ENCODE peak calls at places on chromosomes 13 and 19, in five cellular contexts. One of them, this sample, is unnamed.

GRCh38 chr19:18364826-18365528 is 21.0 kb upstream of the GDF15 start:
- DNase-seq in mesenchymal stem cell: peak
- DNase-seq in H9: no peak
- DNase-seq in trophoblast cell: peak
- DNase-seq in H1: no peak
- DNase-seq in this sample: no peak

GRCh38 chr19:16386619-16387240 is 62.1 kb downstream of the KLF2 start:
- DNase-seq in mesenchymal stem cell: peak
- DNase-seq in H9: peak
- DNase-seq in trophoblast cell: no peak
- DNase-seq in H1: no peak
- DNase-seq in this sample: peak

GRCh38 chr19:56144396-56144795 is 3.3 kb downstream of the ZNF444 start:
- DNase-seq in mesenchymal stem cell: no peak
- DNase-seq in H9: no peak
- DNase-seq in trophoblast cell: no peak
- DNase-seq in H1: no peak
- DNase-seq in this sample: no peak

GRCh38 chr13:108214511-108215383 is 589 bp downstream of the LIG4 start:
- DNase-seq in mesenchymal stem cell: peak
- DNase-seq in H9: peak
- DNase-seq in trophoblast cell: no peak
- DNase-seq in H1: no peak
- DNase-seq in this sample: no peak

GRCh38 chr19:18291590-18292459 is 10.4 kb upstream of the JUND start:
- DNase-seq in mesenchymal stem cell: peak
- DNase-seq in H9: peak
- DNase-seq in trophoblast cell: peak
- DNase-seq in H1: peak
- DNase-seq in this sample: no peak

GRCh38 chr19:55341191-55342043 is 1.7 kb downstream of the KMT5C start:
- DNase-seq in mesenchymal stem cell: peak
- DNase-seq in H9: peak
- DNase-seq in trophoblast cell: peak
- DNase-seq in H1: peak
- DNase-seq in this sample: peak

GRCh38 chr13:79185580-79185979 is 220.5 kb downstream of the RBM26 start:
- DNase-seq in mesenchymal stem cell: no peak
- DNase-seq in H9: no peak
- DNase-seq in trophoblast cell: no peak
- DNase-seq in H1: no peak
- DNase-seq in this sample: no peak

GRCh38 chr19:36489920-36490415 is 607 bp upstream of the ZNF566 start:
- DNase-seq in mesenchymal stem cell: no peak
- DNase-seq in H9: peak
- DNase-seq in trophoblast cell: peak
- DNase-seq in H1: no peak
- DNase-seq in this sample: peak

GRCh38 chr13:89565711-89566110 is 1781.8 kb upstream of the MIR17HG start:
- DNase-seq in mesenchymal stem cell: no peak
- DNase-seq in H9: no peak
- DNase-seq in trophoblast cell: no peak
- DNase-seq in H1: no peak
- DNase-seq in this sample: no peak

GRCh38 chr13:27921421-27921960 is 1.7 kb downstream of the PDX1 start:
- DNase-seq in mesenchymal stem cell: no peak
- DNase-seq in H9: peak
- DNase-seq in trophoblast cell: no peak
- DNase-seq in H1: peak
- DNase-seq in this sample: peak

GRCh38 chr19:19034204-19034624 is 811 bp downstream of the ARMC6 start:
- DNase-seq in mesenchymal stem cell: peak
- DNase-seq in H9: peak
- DNase-seq in trophoblast cell: peak
- DNase-seq in H1: peak
- DNase-seq in this sample: peak

GRCh38 chr13:30859326-30859725 is 46.7 kb upstream of the MEDAG start:
- DNase-seq in mesenchymal stem cell: peak
- DNase-seq in H9: no peak
- DNase-seq in trophoblast cell: no peak
- DNase-seq in H1: no peak
- DNase-seq in this sample: no peak

GRCh38 chr19:43591904-43592772 is 3.8 kb downstream of the IRGQ start:
- DNase-seq in mesenchymal stem cell: no peak
- DNase-seq in H9: no peak
- DNase-seq in trophoblast cell: no peak
- DNase-seq in H1: no peak
- DNase-seq in this sample: no peak

GRCh38 chr19:1851581-1852293 is 3.5 kb upstream of the REXO1 start:
- DNase-seq in mesenchymal stem cell: no peak
- DNase-seq in H9: no peak
- DNase-seq in trophoblast cell: no peak
- DNase-seq in H1: no peak
- DNase-seq in this sample: no peak

GRCh38 chr13:83121904-83122303 is 760.4 kb downstream of the SLITRK1 start:
- DNase-seq in mesenchymal stem cell: peak
- DNase-seq in H9: no peak
- DNase-seq in trophoblast cell: no peak
- DNase-seq in H1: no peak
- DNase-seq in this sample: no peak

GRCh38 chr13:92806215-92806614 is 420.4 kb upstream of the GPC6 start:
- DNase-seq in mesenchymal stem cell: peak
- DNase-seq in H9: no peak
- DNase-seq in trophoblast cell: no peak
- DNase-seq in H1: no peak
- DNase-seq in this sample: no peak

GRCh38 chr19:56309511-56310185 is 5.0 kb downstream of the ZSCAN5A start:
- DNase-seq in mesenchymal stem cell: peak
- DNase-seq in H9: peak
- DNase-seq in trophoblast cell: peak
- DNase-seq in H1: peak
- DNase-seq in this sample: no peak

GRCh38 chr19:5314012-5314906 is 26.4 kb downstream of the PTPRS start:
- DNase-seq in mesenchymal stem cell: no peak
- DNase-seq in H9: no peak
- DNase-seq in trophoblast cell: peak
- DNase-seq in H1: no peak
- DNase-seq in this sample: no peak

GRCh38 chr19:17872251-17873001 is 681 bp downstream of the SLC5A5 start:
- DNase-seq in mesenchymal stem cell: no peak
- DNase-seq in H9: no peak
- DNase-seq in trophoblast cell: no peak
- DNase-seq in H1: peak
- DNase-seq in this sample: no peak

GRCh38 chr19:453606-454005 is 7.2 kb downstream of the SHC2 start:
- DNase-seq in mesenchymal stem cell: no peak
- DNase-seq in H9: no peak
- DNase-seq in trophoblast cell: no peak
- DNase-seq in H1: no peak
- DNase-seq in this sample: no peak

GRCh38 chr13:22517544-22517943 is 663.2 kb upstream of the SGCG start:
- DNase-seq in mesenchymal stem cell: peak
- DNase-seq in H9: no peak
- DNase-seq in trophoblast cell: no peak
- DNase-seq in H1: no peak
- DNase-seq in this sample: no peak

GRCh38 chr13:35723061-35723461 is 246.6 kb upstream of the MAB21L1 start:
- DNase-seq in mesenchymal stem cell: no peak
- DNase-seq in H9: no peak
- DNase-seq in trophoblast cell: no peak
- DNase-seq in H1: no peak
- DNase-seq in this sample: no peak

GRCh38 chr19:2690856-2691255 is 11.6 kb downstream of the GNG7 start:
- DNase-seq in mesenchymal stem cell: no peak
- DNase-seq in H9: no peak
- DNase-seq in trophoblast cell: no peak
- DNase-seq in H1: no peak
- DNase-seq in this sample: no peak

GRCh38 chr13:34223984-34224383 is 406.0 kb downstream of the RFC3 start:
- DNase-seq in mesenchymal stem cell: no peak
- DNase-seq in H9: no peak
- DNase-seq in trophoblast cell: no peak
- DNase-seq in H1: no peak
- DNase-seq in this sample: no peak

GRCh38 chr19:16106121-16106520 is 5.6 kb upstream of the RAB8A start:
- DNase-seq in mesenchymal stem cell: peak
- DNase-seq in H9: no peak
- DNase-seq in trophoblast cell: no peak
- DNase-seq in H1: no peak
- DNase-seq in this sample: no peak

GRCh38 chr19:584240-585001 is 5.3 kb upstream of the HCN2 start:
- DNase-seq in mesenchymal stem cell: peak
- DNase-seq in H9: peak
- DNase-seq in trophoblast cell: peak
- DNase-seq in H1: peak
- DNase-seq in this sample: peak

GRCh38 chr13:97627566-97627965 is 193.6 kb downstream of the RAP2A start:
- DNase-seq in mesenchymal stem cell: peak
- DNase-seq in H9: peak
- DNase-seq in trophoblast cell: no peak
- DNase-seq in H1: no peak
- DNase-seq in this sample: no peak

GRCh38 chr13:104691765-104692164 is 1625.5 kb upstream of the SLC10A2 start:
- DNase-seq in mesenchymal stem cell: no peak
- DNase-seq in H9: no peak
- DNase-seq in trophoblast cell: no peak
- DNase-seq in H1: no peak
- DNase-seq in this sample: no peak

GRCh38 chr19:56107626-56108351 is 13.3 kb downstream of the ZNF787 start:
- DNase-seq in mesenchymal stem cell: no peak
- DNase-seq in H9: no peak
- DNase-seq in trophoblast cell: no peak
- DNase-seq in H1: no peak
- DNase-seq in this sample: no peak

GRCh38 chr13:70107498-70108271 is at the start of gene ATXN8OS:
- DNase-seq in mesenchymal stem cell: peak
- DNase-seq in H9: peak
- DNase-seq in trophoblast cell: no peak
- DNase-seq in H1: peak
- DNase-seq in this sample: peak

GRCh38 chr13:27505792-27506191 is 55.4 kb upstream of the MTIF3 start:
- DNase-seq in mesenchymal stem cell: no peak
- DNase-seq in H9: no peak
- DNase-seq in trophoblast cell: no peak
- DNase-seq in H1: no peak
- DNase-seq in this sample: no peak

GRCh38 chr19:49672131-49672919 is 4.7 kb upstream of the PRMT1 start:
- DNase-seq in mesenchymal stem cell: peak
- DNase-seq in H9: peak
- DNase-seq in trophoblast cell: peak
- DNase-seq in H1: peak
- DNase-seq in this sample: no peak

GRCh38 chr13:40464349-40464748 is 202.1 kb downstream of the FOXO1 start:
- DNase-seq in mesenchymal stem cell: no peak
- DNase-seq in H9: no peak
- DNase-seq in trophoblast cell: no peak
- DNase-seq in H1: no peak
- DNase-seq in this sample: no peak

GRCh38 chr13:39600766-39601165 is 2.2 kb downstream of the LHFPL6 start:
- DNase-seq in mesenchymal stem cell: peak
- DNase-seq in H9: peak
- DNase-seq in trophoblast cell: peak
- DNase-seq in H1: peak
- DNase-seq in this sample: no peak

GRCh38 chr13:110293649-110294048 is 13.3 kb downstream of the COL4A1 start:
- DNase-seq in mesenchymal stem cell: no peak
- DNase-seq in H9: no peak
- DNase-seq in trophoblast cell: no peak
- DNase-seq in H1: no peak
- DNase-seq in this sample: no peak
- H2AK5ac ChIP-seq in mesenchymal stem cell: no peak
- H2AK5ac ChIP-seq in H9: no peak
- H2AK5ac ChIP-seq in trophoblast cell: no peak
- H2AK5ac ChIP-seq in H1: no peak
- H2AK5ac ChIP-seq in this sample: no peak

DNA sequence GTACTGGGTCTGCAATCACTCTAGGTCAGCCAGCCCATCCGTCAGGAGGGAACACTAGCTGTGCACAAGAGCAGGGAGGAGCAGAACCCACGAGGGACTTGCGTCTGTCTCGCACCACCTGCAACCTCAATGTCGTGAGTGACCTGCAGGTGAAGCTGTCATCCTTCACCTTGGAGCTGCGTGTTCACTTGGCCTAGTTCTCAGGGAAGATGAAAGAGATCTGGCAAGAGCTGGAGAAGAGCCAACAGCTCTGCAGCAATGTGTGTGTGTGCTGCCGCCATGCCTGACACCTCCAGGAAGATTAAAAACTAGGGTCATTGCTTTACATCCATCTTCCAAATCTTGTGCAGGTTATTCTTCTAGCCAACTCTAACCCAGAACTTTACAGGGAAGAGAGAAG is 117.6 kb upstream of the MRI1 start:
- DNase-seq in mesenchymal stem cell: no peak
- DNase-seq in H9: no peak
- DNase-seq in trophoblast cell: no peak
- DNase-seq in H1: no peak
- DNase-seq in this sample: no peak
- H2BK12ac ChIP-seq in mesenchymal stem cell: no peak
- H2BK12ac ChIP-seq in H9: no peak
- H2BK12ac ChIP-seq in trophoblast cell: no peak
- H2BK12ac ChIP-seq in H1: no peak
- H2BK12ac ChIP-seq in this sample: no peak

DNA sequence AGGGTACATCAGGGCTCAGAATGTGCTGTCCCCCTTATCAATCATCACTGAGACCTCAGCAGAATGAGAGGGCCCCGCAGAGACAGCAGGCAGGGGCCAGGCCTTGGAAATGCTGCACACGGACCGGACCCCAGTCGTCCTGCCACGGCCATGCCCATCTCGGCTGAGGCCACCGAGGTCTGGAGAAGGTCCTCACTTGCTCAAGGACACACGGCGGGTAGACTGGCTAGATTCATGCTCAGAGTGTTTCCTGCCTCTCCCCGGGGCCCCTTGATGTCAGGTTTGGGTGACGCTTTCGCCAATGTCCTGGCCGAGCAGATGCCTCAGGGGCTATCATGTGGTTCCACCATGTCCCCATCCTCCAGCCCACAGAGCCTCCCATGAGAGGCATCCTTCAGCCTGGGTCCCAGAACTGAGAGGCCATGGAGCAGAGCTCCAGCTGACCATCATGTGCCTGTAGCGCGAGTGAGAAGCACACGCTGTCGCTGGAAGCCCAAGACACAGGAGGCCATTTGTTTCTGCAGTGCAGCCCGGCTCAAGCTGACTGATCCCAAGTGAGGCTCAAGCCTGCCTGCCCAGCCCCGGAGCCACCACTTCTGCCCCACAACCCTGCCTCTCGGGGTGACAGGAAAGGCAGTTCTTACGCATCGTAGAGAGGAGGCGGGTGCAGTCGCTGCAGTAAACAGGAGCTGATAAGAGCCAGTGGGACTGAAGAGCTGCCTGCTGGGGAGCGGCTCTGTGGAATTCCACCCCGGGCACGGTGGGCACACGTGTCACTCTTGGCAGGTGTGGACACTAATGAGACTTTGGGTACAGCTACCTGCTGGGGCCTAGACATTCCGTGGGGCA is 53.9 kb upstream of the GAS6 start:
- DNase-seq in mesenchymal stem cell: no peak
- DNase-seq in H9: peak
- DNase-seq in trophoblast cell: no peak
- DNase-seq in H1: peak
- DNase-seq in this sample: no peak
- H2AK5ac ChIP-seq in mesenchymal stem cell: no peak
- H2AK5ac ChIP-seq in H9: no peak
- H2AK5ac ChIP-seq in trophoblast cell: no peak
- H2AK5ac ChIP-seq in H1: no peak
- H2AK5ac ChIP-seq in this sample: peak

GRCh38 chr19:45273532-45273877 is 22.4 kb downstream of the MARK4 start:
- DNase-seq in mesenchymal stem cell: no peak
- DNase-seq in H9: no peak
- DNase-seq in trophoblast cell: no peak
- DNase-seq in H1: no peak
- DNase-seq in this sample: no peak
- H2BK12ac ChIP-seq in mesenchymal stem cell: no peak
- H2BK12ac ChIP-seq in H9: no peak
- H2BK12ac ChIP-seq in trophoblast cell: no peak
- H2BK12ac ChIP-seq in H1: no peak
- H2BK12ac ChIP-seq in this sample: no peak